ENCODE peak calls at places on chromosomes 16 and 17, in seven cellular contexts. One of them, this sample, is unnamed.

GRCh38 chr16:84820305-84820684 is 510 bp downstream of the CRISPLD2 start:
- DNase-seq in omental fat pad: no peak
- DNase-seq in T-helper 1 cell: no peak
- DNase-seq in globus pallidus: no peak
- DNase-seq in HFFc6: peak; percentile 35
- DNase-seq in effector memory CD4-positive, alpha-beta T cell: no peak
- DNase-seq in AG09309: no peak
- DNase-seq in this sample: peak; percentile 15

GRCh38 chr16:66927918-66928649 is 2.7 kb upstream of the RRAD start:
- DNase-seq in omental fat pad: no peak
- DNase-seq in AG09309: no peak
- DNase-seq in globus pallidus: no peak
- DNase-seq in effector memory CD4-positive, alpha-beta T cell: no peak
- DNase-seq in HFFc6: peak; percentile 39
- DNase-seq in T-helper 1 cell: no peak
- DNase-seq in this sample: peak; percentile 42

GRCh38 chr17:32568673-32569072 is 81.9 kb downstream of the CDK5R1 start:
- DNase-seq in HFFc6: no peak
- DNase-seq in AG09309: no peak
- DNase-seq in omental fat pad: no peak
- DNase-seq in T-helper 1 cell: no peak
- DNase-seq in effector memory CD4-positive, alpha-beta T cell: no peak
- DNase-seq in globus pallidus: no peak
- DNase-seq in this sample: no peak

GRCh38 chr17:73031472-73031871 is 61.0 kb downstream of the SLC39A11 start:
- DNase-seq in AG09309: no peak
- DNase-seq in effector memory CD4-positive, alpha-beta T cell: no peak
- DNase-seq in T-helper 1 cell: no peak
- DNase-seq in HFFc6: no peak
- DNase-seq in globus pallidus: no peak
- DNase-seq in omental fat pad: no peak
- DNase-seq in this sample: no peak

GRCh38 chr16:84013787-84014569 is 28.6 kb downstream of the SLC38A8 start:
- DNase-seq in HFFc6: peak; percentile 25
- DNase-seq in omental fat pad: no peak
- DNase-seq in effector memory CD4-positive, alpha-beta T cell: peak; percentile 26
- DNase-seq in globus pallidus: no peak
- DNase-seq in T-helper 1 cell: peak; percentile 65
- DNase-seq in AG09309: no peak
- DNase-seq in this sample: peak; percentile 34

GRCh38 chr16:74586948-74587347 is 20.0 kb downstream of the GLG1 start:
- DNase-seq in effector memory CD4-positive, alpha-beta T cell: no peak
- DNase-seq in T-helper 1 cell: no peak
- DNase-seq in AG09309: no peak
- DNase-seq in HFFc6: no peak
- DNase-seq in omental fat pad: no peak
- DNase-seq in globus pallidus: no peak
- DNase-seq in this sample: no peak

GRCh38 chr17:35243459-35244204 is 760 bp downstream of the SLFN5 start:
- DNase-seq in HFFc6: peak; percentile 69
- DNase-seq in globus pallidus: no peak
- DNase-seq in effector memory CD4-positive, alpha-beta T cell: peak; percentile 45
- DNase-seq in T-helper 1 cell: peak; percentile 71
- DNase-seq in omental fat pad: peak; percentile 46
- DNase-seq in AG09309: peak; percentile 51
- DNase-seq in this sample: peak; percentile 40

GRCh38 chr17:80025140-80025539 is 10.5 kb downstream of the TBC1D16 start:
- DNase-seq in HFFc6: no peak
- DNase-seq in effector memory CD4-positive, alpha-beta T cell: no peak
- DNase-seq in AG09309: no peak
- DNase-seq in T-helper 1 cell: no peak
- DNase-seq in globus pallidus: no peak
- DNase-seq in omental fat pad: no peak
- DNase-seq in this sample: no peak

GRCh38 chr16:637081-638018 is 1.2 kb upstream of the METTL26 start:
- DNase-seq in HFFc6: no peak
- DNase-seq in globus pallidus: peak; percentile 63
- DNase-seq in effector memory CD4-positive, alpha-beta T cell: peak; percentile 80
- DNase-seq in AG09309: no peak
- DNase-seq in omental fat pad: peak; percentile 82
- DNase-seq in T-helper 1 cell: no peak
- DNase-seq in this sample: peak; percentile 95

GRCh38 chr17:4500188-4500565 is 1.5 kb downstream of the SPNS2 start:
- DNase-seq in T-helper 1 cell: no peak
- DNase-seq in omental fat pad: no peak
- DNase-seq in globus pallidus: no peak
- DNase-seq in HFFc6: no peak
- DNase-seq in AG09309: no peak
- DNase-seq in effector memory CD4-positive, alpha-beta T cell: no peak
- DNase-seq in this sample: no peak

GRCh38 chr16:75479421-75479990 is 15.0 kb upstream of the TMEM170A start:
- DNase-seq in omental fat pad: no peak
- DNase-seq in globus pallidus: no peak
- DNase-seq in AG09309: no peak
- DNase-seq in effector memory CD4-positive, alpha-beta T cell: no peak
- DNase-seq in T-helper 1 cell: no peak
- DNase-seq in HFFc6: no peak
- DNase-seq in this sample: no peak

GRCh38 chr17:78998311-78999055 is 11.1 kb downstream of the CANT1 start:
- DNase-seq in HFFc6: no peak
- DNase-seq in effector memory CD4-positive, alpha-beta T cell: no peak
- DNase-seq in T-helper 1 cell: no peak
- DNase-seq in AG09309: no peak
- DNase-seq in globus pallidus: no peak
- DNase-seq in omental fat pad: peak; percentile 15
- DNase-seq in this sample: peak; percentile 50

GRCh38 chr17:57988301-57989010 is 402 bp upstream of the VEZF1 start:
- DNase-seq in globus pallidus: peak; percentile 77
- DNase-seq in HFFc6: peak; percentile 50
- DNase-seq in effector memory CD4-positive, alpha-beta T cell: no peak
- DNase-seq in T-helper 1 cell: peak; percentile 77
- DNase-seq in AG09309: no peak
- DNase-seq in omental fat pad: no peak
- DNase-seq in this sample: peak; percentile 62

GRCh38 chr16:56269824-56270684 is 78.8 kb downstream of the GNAO1 start:
- DNase-seq in omental fat pad: no peak
- DNase-seq in AG09309: peak; percentile 16
- DNase-seq in globus pallidus: peak; percentile 85
- DNase-seq in HFFc6: peak; percentile 80
- DNase-seq in T-helper 1 cell: no peak
- DNase-seq in effector memory CD4-positive, alpha-beta T cell: no peak
- DNase-seq in this sample: peak; percentile 90

GRCh38 chr16:49639739-49640388 is 216.0 kb downstream of the ZNF423 start:
- DNase-seq in HFFc6: no peak
- DNase-seq in AG09309: no peak
- DNase-seq in omental fat pad: no peak
- DNase-seq in effector memory CD4-positive, alpha-beta T cell: no peak
- DNase-seq in T-helper 1 cell: no peak
- DNase-seq in globus pallidus: peak; percentile 25
- DNase-seq in this sample: peak; percentile 3

This sample was measured in G401.